ENCODE peak calls at places on chromosomes 2 and 18, in six cellular contexts. One of them, this sample, is unnamed.
A peak's percentile ranks its signal among the peaks of the same experiment; 100 is the strongest.

GRCh38 chr18:42038936-42039335 is 83.9 kb downstream of the PIK3C3 start:
- DNase-seq in stomach: no peak
- DNase-seq in activated effector memory CD4-positive, alpha-beta T cell treated with anti-CD3 and anti-CD28 coated beads, Interleukin-2, amount 50 U/mL, for 16 hours: no peak
- DNase-seq in upper lobe of left lung: no peak
- DNase-seq in T follicular helper cell: no peak
- DNase-seq in NCI-H2171 treated with DMSO at 0.1 percent for 48 hours: no peak
- DNase-seq in this sample: no peak

GRCh38 chr2:128594953-128595677 is 276.4 kb upstream of the HS6ST1 start:
- DNase-seq in stomach: peak; percentile 27
- DNase-seq in activated effector memory CD4-positive, alpha-beta T cell treated with anti-CD3 and anti-CD28 coated beads, Interleukin-2, amount 50 U/mL, for 16 hours: no peak
- DNase-seq in upper lobe of left lung: no peak
- DNase-seq in T follicular helper cell: no peak
- DNase-seq in NCI-H2171 treated with DMSO at 0.1 percent for 48 hours: no peak
- DNase-seq in this sample: no peak

GRCh38 chr2:18435425-18436037 is 124.9 kb downstream of the RDH14 start:
- DNase-seq in stomach: no peak
- DNase-seq in activated effector memory CD4-positive, alpha-beta T cell treated with anti-CD3 and anti-CD28 coated beads, Interleukin-2, amount 50 U/mL, for 16 hours: no peak
- DNase-seq in upper lobe of left lung: no peak
- DNase-seq in T follicular helper cell: no peak
- DNase-seq in NCI-H2171 treated with DMSO at 0.1 percent for 48 hours: peak; percentile 68
- DNase-seq in this sample: no peak

GRCh38 chr18:67805261-67805660 is 288.7 kb upstream of the DSEL start:
- DNase-seq in stomach: no peak
- DNase-seq in activated effector memory CD4-positive, alpha-beta T cell treated with anti-CD3 and anti-CD28 coated beads, Interleukin-2, amount 50 U/mL, for 16 hours: no peak
- DNase-seq in upper lobe of left lung: no peak
- DNase-seq in T follicular helper cell: no peak
- DNase-seq in NCI-H2171 treated with DMSO at 0.1 percent for 48 hours: no peak
- DNase-seq in this sample: no peak

GRCh38 chr2:197090713-197091367 is 164.3 kb upstream of the PGAP1 start:
- DNase-seq in stomach: no peak
- DNase-seq in activated effector memory CD4-positive, alpha-beta T cell treated with anti-CD3 and anti-CD28 coated beads, Interleukin-2, amount 50 U/mL, for 16 hours: no peak
- DNase-seq in upper lobe of left lung: no peak
- DNase-seq in T follicular helper cell: no peak
- DNase-seq in NCI-H2171 treated with DMSO at 0.1 percent for 48 hours: peak; percentile 5
- DNase-seq in this sample: no peak

GRCh38 chr2:121120991-121121390 is 164.0 kb downstream of the TFCP2L1 start:
- DNase-seq in stomach: no peak
- DNase-seq in activated effector memory CD4-positive, alpha-beta T cell treated with anti-CD3 and anti-CD28 coated beads, Interleukin-2, amount 50 U/mL, for 16 hours: no peak
- DNase-seq in upper lobe of left lung: no peak
- DNase-seq in T follicular helper cell: no peak
- DNase-seq in NCI-H2171 treated with DMSO at 0.1 percent for 48 hours: no peak
- DNase-seq in this sample: no peak

GRCh38 chr18:48656582-48656981 is 117.8 kb downstream of the CTIF start:
- DNase-seq in stomach: no peak
- DNase-seq in activated effector memory CD4-positive, alpha-beta T cell treated with anti-CD3 and anti-CD28 coated beads, Interleukin-2, amount 50 U/mL, for 16 hours: no peak
- DNase-seq in upper lobe of left lung: no peak
- DNase-seq in T follicular helper cell: no peak
- DNase-seq in NCI-H2171 treated with DMSO at 0.1 percent for 48 hours: peak; percentile 57
- DNase-seq in this sample: no peak

GRCh38 chr2:142041996-142042395 is 88.8 kb downstream of the LRP1B start:
- DNase-seq in stomach: no peak
- DNase-seq in activated effector memory CD4-positive, alpha-beta T cell treated with anti-CD3 and anti-CD28 coated beads, Interleukin-2, amount 50 U/mL, for 16 hours: no peak
- DNase-seq in upper lobe of left lung: no peak
- DNase-seq in T follicular helper cell: no peak
- DNase-seq in NCI-H2171 treated with DMSO at 0.1 percent for 48 hours: no peak
- DNase-seq in this sample: no peak

GRCh38 chr18:38576915-38577314 is 1011.3 kb upstream of the CELF4 start:
- DNase-seq in stomach: no peak
- DNase-seq in activated effector memory CD4-positive, alpha-beta T cell treated with anti-CD3 and anti-CD28 coated beads, Interleukin-2, amount 50 U/mL, for 16 hours: no peak
- DNase-seq in upper lobe of left lung: no peak
- DNase-seq in T follicular helper cell: no peak
- DNase-seq in NCI-H2171 treated with DMSO at 0.1 percent for 48 hours: no peak
- DNase-seq in this sample: no peak

GRCh38 chr18:3593381-3593903 is 143.5 kb downstream of the TGIF1 start:
- DNase-seq in stomach: no peak
- DNase-seq in activated effector memory CD4-positive, alpha-beta T cell treated with anti-CD3 and anti-CD28 coated beads, Interleukin-2, amount 50 U/mL, for 16 hours: no peak
- DNase-seq in upper lobe of left lung: no peak
- DNase-seq in T follicular helper cell: no peak
- DNase-seq in NCI-H2171 treated with DMSO at 0.1 percent for 48 hours: peak; percentile 89
- DNase-seq in this sample: peak; percentile 45

GRCh38 chr2:219552382-219553167 is 8.7 kb downstream of the TMEM198 start:
- DNase-seq in stomach: peak; percentile 89
- DNase-seq in activated effector memory CD4-positive, alpha-beta T cell treated with anti-CD3 and anti-CD28 coated beads, Interleukin-2, amount 50 U/mL, for 16 hours: peak; percentile 93
- DNase-seq in upper lobe of left lung: peak; percentile 83
- DNase-seq in T follicular helper cell: peak; percentile 65
- DNase-seq in NCI-H2171 treated with DMSO at 0.1 percent for 48 hours: peak; percentile 84
- DNase-seq in this sample: peak; percentile 89

GRCh38 chr2:168798076-168798887 is 4.2 kb upstream of the NOSTRIN start:
- DNase-seq in stomach: no peak
- DNase-seq in activated effector memory CD4-positive, alpha-beta T cell treated with anti-CD3 and anti-CD28 coated beads, Interleukin-2, amount 50 U/mL, for 16 hours: no peak
- DNase-seq in upper lobe of left lung: no peak
- DNase-seq in T follicular helper cell: no peak
- DNase-seq in NCI-H2171 treated with DMSO at 0.1 percent for 48 hours: no peak
- DNase-seq in this sample: no peak

GRCh38 chr2:30796723-30797122 is 10.5 kb downstream of the CAPN13 start:
- DNase-seq in stomach: peak; percentile 85
- DNase-seq in activated effector memory CD4-positive, alpha-beta T cell treated with anti-CD3 and anti-CD28 coated beads, Interleukin-2, amount 50 U/mL, for 16 hours: no peak
- DNase-seq in upper lobe of left lung: peak; percentile 68
- DNase-seq in T follicular helper cell: no peak
- DNase-seq in NCI-H2171 treated with DMSO at 0.1 percent for 48 hours: no peak
- DNase-seq in this sample: no peak

GRCh38 chr18:55446996-55447671 is 140.9 kb downstream of the TCF4 start:
- DNase-seq in stomach: no peak
- DNase-seq in activated effector memory CD4-positive, alpha-beta T cell treated with anti-CD3 and anti-CD28 coated beads, Interleukin-2, amount 50 U/mL, for 16 hours: no peak
- DNase-seq in upper lobe of left lung: no peak
- DNase-seq in T follicular helper cell: no peak
- DNase-seq in NCI-H2171 treated with DMSO at 0.1 percent for 48 hours: no peak
- DNase-seq in this sample: no peak

This sample was measured in natural killer cell.